ENCODE peak calls at places on chromosome 1, in five cellular contexts. D, R, E, Y and X are unnamed samples.

GRCh38 chr1:110508038-110508437 is 10.9 kb downstream of the KCNA10 start:
- DNase-seq in R (peak; percentile 34), Y (peak; percentile 40), E (peak; percentile 53), D (peak; percentile 31), X (no peak)

GRCh38 chr1:165492845-165493244 is 47.9 kb upstream of the RXRG start:
- DNase-seq in Y (no peak), D (no peak), R (no peak), E (no peak), X (no peak)

GRCh38 chr1:109488201-109488600 is 4.5 kb downstream of the ATXN7L2 start:
- DNase-seq in Y (no peak), R (no peak), D (no peak), E (no peak), X (no peak)

GRCh38 chr1:1349256-1350012 is at the start of gene DVL1:
- DNase-seq in E (peak; percentile 81), Y (peak; percentile 70), R (peak; percentile 67), D (no peak), X (no peak)

GRCh38 chr1:51829058-51829457 is 49.5 kb downstream of the NRDC start:
- DNase-seq in D (no peak), R (no peak), E (no peak), Y (no peak), X (no peak)

GRCh38 chr1:243890576-243890975 is 40.5 kb upstream of the AKT3 start:
- DNase-seq in R (no peak), D (no peak), E (no peak), Y (peak; percentile 35), X (peak; percentile 65)

GRCh38 chr1:239262538-239262937 is 123.8 kb upstream of the CHRM3 start:
- DNase-seq in Y (no peak), D (no peak), E (no peak), R (no peak), X (no peak)

GRCh38 chr1:51627672-51628071 is 10.8 kb downstream of the OSBPL9 start:
- DNase-seq in R (no peak), Y (peak; percentile 76), E (no peak), D (no peak), X (no peak)

GRCh38 chr1:37498872-37499617 is 15.5 kb downstream of the MEAF6 start:
- DNase-seq in R (peak; percentile 57), E (peak; percentile 59), D (peak; percentile 46), Y (peak; percentile 78), X (no peak)

GRCh38 chr1:228463559-228464455 is 23.4 kb upstream of the RNF187 start:
- DNase-seq in E (peak; percentile 79), R (no peak), D (no peak), Y (peak; percentile 46), X (no peak)

GRCh38 chr1:47656719-47657685 is 219.2 kb downstream of the FOXD2 start:
- DNase-seq in E (no peak), Y (peak; percentile 48), D (peak; percentile 70), R (peak; percentile 52), X (no peak)

DNA sequence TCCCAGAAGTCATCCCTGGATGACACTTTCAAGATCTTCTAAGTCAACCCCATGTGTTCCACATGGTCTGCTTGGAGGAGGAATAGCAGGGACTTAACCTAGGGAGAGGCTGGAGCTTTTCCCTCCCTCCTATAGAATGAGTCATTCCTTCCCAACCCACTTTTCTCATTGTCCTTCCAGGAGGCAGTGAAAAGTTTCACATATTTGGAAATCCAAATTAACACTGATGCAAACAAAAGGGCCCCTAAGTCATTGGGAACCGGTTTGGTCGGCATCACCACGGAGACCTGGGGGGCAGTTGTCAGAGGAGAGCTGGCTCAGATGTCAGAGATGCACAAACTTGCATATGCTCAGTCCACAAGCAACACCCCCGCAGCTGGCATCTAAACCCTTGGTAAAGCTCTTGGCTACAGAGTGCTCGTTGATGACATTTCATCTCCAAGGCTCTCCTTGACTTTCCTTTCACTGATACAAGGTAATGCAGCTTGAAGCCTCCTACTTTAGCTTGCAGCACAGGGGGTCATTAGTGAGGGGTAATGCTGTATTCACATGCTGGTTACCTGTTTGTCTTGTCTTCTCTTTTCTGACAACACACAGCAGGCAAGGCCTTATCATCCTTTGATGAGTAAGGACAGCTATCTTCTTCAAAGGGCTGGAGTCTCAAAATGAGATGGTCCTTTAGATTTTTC is 12.3 kb upstream of the LRRC8D start:
- DNase-seq in E (no peak), D (no peak), R (no peak), Y (peak; percentile 63), X (no peak)
- H3K4me3 ChIP-seq in E (no peak overlapping the region), D (no peak overlapping the region), R (no peak overlapping the region), Y (no peak overlapping the region), X (no peak overlapping the region)

GRCh38 chr1:207455183-207455754 is 1.1 kb downstream of the CR2 start:
- DNase-seq in Y (no peak), D (no peak), E (no peak), R (no peak), X (no peak)

GRCh38 chr1:207453710-207454045 is 450 bp upstream of the CR2 start:
- DNase-seq in D (no peak), Y (no peak), E (no peak), R (no peak), X (no peak)

GRCh38 chr1:207459008-207459407 is 4.9 kb downstream of the CR2 start:
- DNase-seq in R (no peak), Y (no peak), D (no peak), E (no peak), X (no peak)

GRCh38 chr1:207458409-207458808 is 4.3 kb downstream of the CR2 start:
- DNase-seq in Y (no peak), R (no peak), E (no peak), D (no peak), X (no peak)

GRCh38 chr1:207454046-207454964 is at the start of gene CR2:
- DNase-seq in E (peak; percentile 90), R (no peak), D (peak; percentile 14), Y (no peak), X (no peak)
- TF ChIP-seq CTCF in E (peak; percentile 35), R (no peak), D (no peak), Y (no peak), X (no peak)

DNA sequence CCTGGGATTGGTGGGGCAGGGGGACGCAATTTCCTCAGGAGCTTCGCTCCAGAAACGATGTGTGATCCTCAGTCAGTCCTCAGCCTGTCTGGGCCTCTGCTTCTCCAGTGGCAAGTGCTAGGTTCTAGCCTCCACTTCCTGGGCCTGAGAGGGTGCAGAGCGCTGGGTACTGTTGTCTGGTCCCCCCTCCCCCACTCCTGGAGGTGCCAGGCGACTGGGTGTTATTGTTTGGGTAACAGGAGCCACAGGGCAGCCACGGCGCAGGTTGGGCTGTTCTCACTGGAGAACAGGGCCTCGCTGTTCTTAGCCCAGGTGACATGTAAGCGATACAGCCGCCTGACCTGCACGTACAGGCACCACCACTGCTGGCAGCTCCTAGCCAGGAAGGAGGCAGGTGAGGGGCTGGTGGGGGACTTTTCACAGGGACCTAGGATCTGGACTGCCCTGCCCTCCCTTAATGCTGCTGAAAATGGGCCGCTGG is 2.1 kb downstream of the RPS6KA1 start:
- DNase-seq in D (no peak), E (no peak), Y (no peak), R (no peak), X (no peak)
- H3K4me3 ChIP-seq in D (no peak overlapping the region), E (no peak overlapping the region), Y (no peak overlapping the region), R (no peak overlapping the region), X (no peak overlapping the region)

GRCh38 chr1:111516008-111516535 is 12.6 kb upstream of the ADORA3 start:
- DNase-seq in D (peak; percentile 29), E (peak; percentile 79), Y (peak; percentile 82), R (peak; percentile 86), X (no peak)
- TF ChIP-seq CTCF in D (no peak), E (peak; percentile 51), Y (peak; percentile 33), R (peak; percentile 29), X (no peak)

GRCh38 chr1:203299180-203299579 is 6.1 kb upstream of the BTG2 start:
- DNase-seq in Y (no peak), E (peak; percentile 77), R (no peak), D (no peak), X (no peak)
- H3K4me3 ChIP-seq in Y (no peak overlapping the region), E (no peak overlapping the region), R (no peak overlapping the region), D (no peak overlapping the region), X (no peak overlapping the region)

DNA sequence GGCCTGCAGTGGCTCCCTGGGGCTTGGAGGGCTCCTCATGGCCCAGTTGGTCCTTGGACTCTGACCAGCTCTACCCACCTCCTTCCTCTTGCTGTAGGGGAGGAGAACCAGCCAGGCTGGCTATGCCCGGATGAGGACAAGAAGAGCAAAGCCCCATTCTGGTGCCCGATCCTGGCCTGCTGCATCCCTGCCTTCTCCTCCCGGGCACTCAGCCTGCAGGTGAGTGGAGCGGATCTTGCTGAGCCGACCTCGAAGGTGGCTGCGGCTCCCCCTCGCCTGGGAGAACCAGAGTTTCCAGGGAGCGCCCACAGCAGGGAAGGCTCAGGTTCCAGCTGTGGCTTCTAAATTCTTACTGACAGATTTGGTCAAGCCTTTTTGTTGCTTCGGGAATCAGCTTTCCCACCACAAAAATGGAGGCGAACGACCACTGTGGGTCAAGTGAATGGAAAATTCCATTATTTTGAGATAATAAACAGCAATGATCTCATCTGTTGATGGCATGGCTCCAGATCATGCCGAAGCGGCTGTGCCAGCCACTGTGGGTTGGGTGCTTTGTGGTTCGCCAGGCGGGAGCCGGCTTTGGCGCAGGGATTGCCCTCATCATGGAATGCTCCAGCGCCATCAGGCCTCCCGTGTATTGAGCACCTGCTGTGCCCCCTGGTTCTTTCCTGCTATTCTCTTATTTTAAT is 106.5 kb upstream of the ACTL8 start:
- DNase-seq in D (no peak), E (no peak), R (no peak), Y (no peak), X (no peak)
- TF ChIP-seq CTCF in D (no peak), E (no peak), R (no peak), Y (no peak), X (no peak)

DNA sequence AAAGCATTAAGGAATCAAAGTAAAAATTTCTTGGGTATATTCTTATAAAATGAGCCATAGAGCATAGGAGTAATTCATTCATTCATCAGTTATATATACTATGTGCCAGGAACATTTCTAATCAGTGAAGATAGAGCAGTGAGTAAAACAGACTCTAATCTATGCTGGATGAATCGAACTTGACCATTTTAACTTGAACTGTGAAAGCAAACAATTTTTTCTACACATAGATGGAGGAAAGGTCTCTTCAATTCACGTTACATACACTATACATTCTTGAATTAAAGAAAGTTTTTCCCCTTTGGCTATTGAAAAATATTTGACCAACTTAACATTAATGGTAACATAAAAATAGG is 1.6 kb downstream of the MACO1 start:
- DNase-seq in R (no peak), D (no peak), Y (no peak), E (no peak), X (no peak)
- H3K4me3 ChIP-seq in R (peak overlapping the region; percentile 85), D (peak overlapping the region; percentile 89), Y (peak overlapping the region; percentile 83), E (no peak overlapping the region), X (peak overlapping the region; percentile 80)

GRCh38 chr1:6445062-6445763 is 20.6 kb downstream of the ESPN start:
- DNase-seq in R (no peak), Y (peak; percentile 50), D (no peak), E (peak; percentile 78), X (no peak)
- TF ChIP-seq CTCF in R (peak; percentile 25), Y (peak; percentile 79), D (peak; percentile 21), E (peak; percentile 49), X (peak; percentile 68)